ENCODE peak calls at places on chromosomes 7 and 10, in ten cellular contexts. A is HTR-8/SVneo; L is fibroblast of pulmonary artery; O is stimulated activated CD4-positive, alpha-beta T cell treated with anti-CD3 and anti-CD28 coated beads, Interleukin-2, amount 100 ng/mL, for 48 hours; Z is amygdala; X is KG1; M is T-helper 17 cell; C is OCI-M1; Y is adrenal gland; G is dorsolateral prefrontal cortex. Q is an unnamed sample.

GRCh38 chr10:113047605-113047962 is 97.5 kb downstream of the TCF7L2 start:
- DNase-seq in C (no peak), L (peak), Z (no peak), Y (peak), M (no peak), A (no peak), G (no peak), O (no peak), X (no peak), Q (no peak)

GRCh38 chr7:69800495-69800894 is 202.2 kb downstream of the AUTS2 start:
- DNase-seq in O (no peak), L (peak), G (no peak), X (no peak), Z (no peak), C (peak), A (peak), Y (peak), M (no peak), Q (no peak)

GRCh38 chr7:27130540-27131389 is at the start of gene HOXA4:
- DNase-seq in A (no peak), Y (peak), C (peak), L (peak), Z (no peak), G (no peak), X (no peak), M (peak), O (peak), Q (peak)

GRCh38 chr7:155682484-155682883 is 38.0 kb downstream of the RBM33 start:
- DNase-seq in Y (no peak), Z (no peak), X (no peak), A (no peak), G (no peak), C (no peak), M (no peak), L (no peak), O (no peak), Q (no peak)

GRCh38 chr10:31650010-31650409 is 278.6 kb downstream of the ARHGAP12 start:
- DNase-seq in A (peak), C (no peak), Z (no peak), L (peak), G (peak), X (no peak), M (no peak), O (no peak), Y (peak), Q (peak)

GRCh38 chr7:133275441-133276105 is 22.7 kb downstream of the EXOC4 start:
- DNase-seq in X (no peak), O (no peak), Z (no peak), A (no peak), M (no peak), Y (no peak), L (peak), C (no peak), G (no peak), Q (no peak)

GRCh38 chr7:154862153-154862791 is 140.7 kb downstream of the PAXIP1 start:
- DNase-seq in A (no peak), O (no peak), C (no peak), L (no peak), X (no peak), Y (no peak), G (no peak), Z (no peak), M (no peak), Q (no peak)

GRCh38 chr7:47570649-47571050 is 11.3 kb downstream of the TNS3 start:
- DNase-seq in Y (peak), A (no peak), L (peak), G (no peak), X (no peak), C (no peak), O (no peak), Z (no peak), M (no peak), Q (no peak)

GRCh38 chr10:43204943-43205671 is 61.8 kb downstream of the RASGEF1A start:
- DNase-seq in X (peak), Z (no peak), A (peak), O (peak), Y (peak), G (no peak), M (no peak), L (peak), C (peak), Q (no peak)

GRCh38 chr7:45977256-45977655 is 56.2 kb upstream of the IGFBP3 start:
- DNase-seq in L (no peak), C (no peak), X (no peak), O (no peak), Z (no peak), Y (no peak), M (no peak), A (no peak), G (no peak), Q (no peak)

GRCh38 chr7:120995659-120996058 is 7.1 kb downstream of the CPED1 start:
- DNase-seq in L (no peak), C (peak), O (no peak), Y (no peak), A (no peak), M (no peak), Z (no peak), G (no peak), X (no peak), Q (no peak)

GRCh38 chr7:155965010-155965409 is 152.7 kb upstream of the SHH start:
- DNase-seq in M (no peak), G (no peak), Z (no peak), Y (no peak), O (no peak), A (no peak), L (no peak), X (no peak), C (no peak), Q (no peak)

GRCh38 chr7:79936281-79936983 is 198.2 kb upstream of the GNAI1 start:
- DNase-seq in Y (no peak), A (no peak), L (peak), O (no peak), C (no peak), X (no peak), M (no peak), G (no peak), Z (no peak), Q (no peak)

GRCh38 chr10:117399341-117400196 is 24.3 kb upstream of the PDZD8 start:
- DNase-seq in C (no peak), M (no peak), L (no peak), Z (no peak), A (no peak), Y (no peak), X (no peak), O (no peak), G (no peak), Q (no peak)

GRCh38 chr10:118163227-118163626 is 116.5 kb upstream of the RAB11FIP2 start:
- DNase-seq in L (no peak), M (no peak), X (no peak), G (no peak), A (no peak), Z (no peak), C (no peak), Y (no peak), O (no peak), Q (no peak)

GRCh38 chr10:96532523-96532922 is 18.8 kb upstream of the TLL2 start:
- DNase-seq in O (no peak), L (peak), X (no peak), G (no peak), A (no peak), Z (no peak), M (no peak), Y (no peak), C (no peak), Q (peak)

GRCh38 chr10:5395168-5395567 is 9.5 kb downstream of the TUBAL3 start:
- DNase-seq in Y (no peak), A (no peak), C (no peak), Z (no peak), X (no peak), O (no peak), G (no peak), M (no peak), L (no peak), Q (no peak)

GRCh38 chr7:81573128-81573527 is 196.7 kb downstream of the HGF start:
- DNase-seq in Y (no peak), X (no peak), O (no peak), Z (no peak), M (no peak), A (no peak), C (peak), L (no peak), G (no peak), Q (no peak)

Q was measured in prostate gland.